ENCODE peak calls at places on chromosomes 1 and 21, in eight cellular contexts. One of them, this sample, is unnamed.

GRCh38 chr1:201603613-201604232 is 64.8 kb downstream of the NAV1 start:
- DNase-seq in bronchial epithelial cell: no peak
- DNase-seq in NCI-H1092 treated with DMSO at 0.1 percent for 48 hours: no peak
- DNase-seq in neural crest cell: no peak
- DNase-seq in amniotic epithelial cell: no peak
- DNase-seq in COR-L47: no peak
- DNase-seq in NCI-H1105 treated with DMSO at 0.1 percent for 48 hours: no peak
- DNase-seq in cortex of kidney: no peak
- DNase-seq in this sample: no peak

GRCh38 chr1:209388358-209388757 is 195.2 kb upstream of the CAMK1G start:
- DNase-seq in bronchial epithelial cell: peak; percentile 62
- DNase-seq in NCI-H1092 treated with DMSO at 0.1 percent for 48 hours: no peak
- DNase-seq in neural crest cell: no peak
- DNase-seq in amniotic epithelial cell: no peak
- DNase-seq in COR-L47: no peak
- DNase-seq in NCI-H1105 treated with DMSO at 0.1 percent for 48 hours: no peak
- DNase-seq in cortex of kidney: no peak
- DNase-seq in this sample: no peak

GRCh38 chr1:52111492-52111891 is 30.4 kb upstream of the ZFYVE9 start:
- DNase-seq in bronchial epithelial cell: no peak
- DNase-seq in NCI-H1092 treated with DMSO at 0.1 percent for 48 hours: no peak
- DNase-seq in neural crest cell: no peak
- DNase-seq in amniotic epithelial cell: no peak
- DNase-seq in COR-L47: no peak
- DNase-seq in NCI-H1105 treated with DMSO at 0.1 percent for 48 hours: no peak
- DNase-seq in cortex of kidney: no peak
- DNase-seq in this sample: no peak

GRCh38 chr1:208202333-208202987 is 41.7 kb downstream of the PLXNA2 start:
- DNase-seq in bronchial epithelial cell: no peak
- DNase-seq in NCI-H1092 treated with DMSO at 0.1 percent for 48 hours: peak; percentile 80
- DNase-seq in neural crest cell: no peak
- DNase-seq in amniotic epithelial cell: no peak
- DNase-seq in COR-L47: peak; percentile 22
- DNase-seq in NCI-H1105 treated with DMSO at 0.1 percent for 48 hours: peak; percentile 73
- DNase-seq in cortex of kidney: no peak
- DNase-seq in this sample: no peak

GRCh38 chr1:226549937-226550670 is 1.5 kb downstream of the STUM start:
- DNase-seq in bronchial epithelial cell: peak; percentile 50
- DNase-seq in NCI-H1092 treated with DMSO at 0.1 percent for 48 hours: peak; percentile 78
- DNase-seq in neural crest cell: peak; percentile 5
- DNase-seq in amniotic epithelial cell: no peak
- DNase-seq in COR-L47: peak; percentile 41
- DNase-seq in NCI-H1105 treated with DMSO at 0.1 percent for 48 hours: peak; percentile 53
- DNase-seq in cortex of kidney: no peak
- DNase-seq in this sample: no peak

GRCh38 chr1:190667914-190668313 is 190.2 kb upstream of the BRINP3 start:
- DNase-seq in bronchial epithelial cell: no peak
- DNase-seq in NCI-H1092 treated with DMSO at 0.1 percent for 48 hours: no peak
- DNase-seq in neural crest cell: no peak
- DNase-seq in amniotic epithelial cell: no peak
- DNase-seq in COR-L47: no peak
- DNase-seq in NCI-H1105 treated with DMSO at 0.1 percent for 48 hours: no peak
- DNase-seq in cortex of kidney: no peak
- DNase-seq in this sample: no peak

GRCh38 chr1:2468540-2468939 is 7.5 kb upstream of the PLCH2 start:
- DNase-seq in bronchial epithelial cell: no peak
- DNase-seq in NCI-H1092 treated with DMSO at 0.1 percent for 48 hours: no peak
- DNase-seq in neural crest cell: no peak
- DNase-seq in amniotic epithelial cell: no peak
- DNase-seq in COR-L47: no peak
- DNase-seq in NCI-H1105 treated with DMSO at 0.1 percent for 48 hours: no peak
- DNase-seq in cortex of kidney: no peak
- DNase-seq in this sample: no peak

GRCh38 chr1:115168026-115168425 is 78.7 kb upstream of the TSPAN2 start:
- DNase-seq in bronchial epithelial cell: peak; percentile 89
- DNase-seq in NCI-H1092 treated with DMSO at 0.1 percent for 48 hours: no peak
- DNase-seq in neural crest cell: no peak
- DNase-seq in amniotic epithelial cell: no peak
- DNase-seq in COR-L47: no peak
- DNase-seq in NCI-H1105 treated with DMSO at 0.1 percent for 48 hours: no peak
- DNase-seq in cortex of kidney: no peak
- DNase-seq in this sample: no peak

GRCh38 chr1:156492591-156493080 is 7.9 kb downstream of the MEF2D start:
- DNase-seq in bronchial epithelial cell: no peak
- DNase-seq in NCI-H1092 treated with DMSO at 0.1 percent for 48 hours: no peak
- DNase-seq in neural crest cell: no peak
- DNase-seq in amniotic epithelial cell: no peak
- DNase-seq in COR-L47: no peak
- DNase-seq in NCI-H1105 treated with DMSO at 0.1 percent for 48 hours: no peak
- DNase-seq in cortex of kidney: no peak
- DNase-seq in this sample: no peak

GRCh38 chr1:18714404-18715175 is 83.9 kb downstream of the PAX7 start:
- DNase-seq in bronchial epithelial cell: no peak
- DNase-seq in NCI-H1092 treated with DMSO at 0.1 percent for 48 hours: no peak
- DNase-seq in neural crest cell: no peak
- DNase-seq in amniotic epithelial cell: no peak
- DNase-seq in COR-L47: no peak
- DNase-seq in NCI-H1105 treated with DMSO at 0.1 percent for 48 hours: no peak
- DNase-seq in cortex of kidney: no peak
- DNase-seq in this sample: no peak

GRCh38 chr21:41593784-41594138 is 85.8 kb upstream of the TMPRSS2 start:
- DNase-seq in bronchial epithelial cell: no peak
- DNase-seq in NCI-H1092 treated with DMSO at 0.1 percent for 48 hours: no peak
- DNase-seq in neural crest cell: no peak
- DNase-seq in amniotic epithelial cell: no peak
- DNase-seq in COR-L47: no peak
- DNase-seq in NCI-H1105 treated with DMSO at 0.1 percent for 48 hours: no peak
- DNase-seq in cortex of kidney: no peak
- DNase-seq in this sample: no peak

GRCh38 chr1:177045156-177045555 is 119.4 kb downstream of the ASTN1 start:
- DNase-seq in bronchial epithelial cell: no peak
- DNase-seq in NCI-H1092 treated with DMSO at 0.1 percent for 48 hours: no peak
- DNase-seq in neural crest cell: no peak
- DNase-seq in amniotic epithelial cell: no peak
- DNase-seq in COR-L47: no peak
- DNase-seq in NCI-H1105 treated with DMSO at 0.1 percent for 48 hours: no peak
- DNase-seq in cortex of kidney: no peak
- DNase-seq in this sample: no peak

GRCh38 chr1:2594641-2595131 is 8.1 kb downstream of the PRXL2B start:
- DNase-seq in bronchial epithelial cell: no peak
- DNase-seq in NCI-H1092 treated with DMSO at 0.1 percent for 48 hours: no peak
- DNase-seq in neural crest cell: no peak
- DNase-seq in amniotic epithelial cell: no peak
- DNase-seq in COR-L47: no peak
- DNase-seq in NCI-H1105 treated with DMSO at 0.1 percent for 48 hours: no peak
- DNase-seq in cortex of kidney: no peak
- DNase-seq in this sample: no peak

GRCh38 chr1:203146537-203146936 is 19.0 kb downstream of the ADORA1 start:
- DNase-seq in bronchial epithelial cell: no peak
- DNase-seq in NCI-H1092 treated with DMSO at 0.1 percent for 48 hours: no peak
- DNase-seq in neural crest cell: no peak
- DNase-seq in amniotic epithelial cell: no peak
- DNase-seq in COR-L47: no peak
- DNase-seq in NCI-H1105 treated with DMSO at 0.1 percent for 48 hours: no peak
- DNase-seq in cortex of kidney: no peak
- DNase-seq in this sample: no peak

GRCh38 chr21:40625991-40626390 is 221.0 kb downstream of the DSCAM start:
- DNase-seq in bronchial epithelial cell: no peak
- DNase-seq in NCI-H1092 treated with DMSO at 0.1 percent for 48 hours: no peak
- DNase-seq in neural crest cell: no peak
- DNase-seq in amniotic epithelial cell: no peak
- DNase-seq in COR-L47: no peak
- DNase-seq in NCI-H1105 treated with DMSO at 0.1 percent for 48 hours: no peak
- DNase-seq in cortex of kidney: no peak
- DNase-seq in this sample: no peak

GRCh38 chr1:26848947-26849774 is 13.8 kb upstream of the SFN start:
- DNase-seq in bronchial epithelial cell: peak; percentile 99
- DNase-seq in NCI-H1092 treated with DMSO at 0.1 percent for 48 hours: no peak
- DNase-seq in neural crest cell: no peak
- DNase-seq in amniotic epithelial cell: peak; percentile 88
- DNase-seq in COR-L47: no peak
- DNase-seq in NCI-H1105 treated with DMSO at 0.1 percent for 48 hours: no peak
- DNase-seq in cortex of kidney: no peak
- DNase-seq in this sample: no peak

GRCh38 chr1:23422955-23423354 is 1.6 kb downstream of the TCEA3 start:
- DNase-seq in bronchial epithelial cell: no peak
- DNase-seq in NCI-H1092 treated with DMSO at 0.1 percent for 48 hours: no peak
- DNase-seq in neural crest cell: no peak
- DNase-seq in amniotic epithelial cell: peak; percentile 39
- DNase-seq in COR-L47: no peak
- DNase-seq in NCI-H1105 treated with DMSO at 0.1 percent for 48 hours: no peak
- DNase-seq in cortex of kidney: no peak
- DNase-seq in this sample: no peak

GRCh38 chr1:243343970-243344749 is 88.3 kb downstream of the SDCCAG8 start:
- DNase-seq in bronchial epithelial cell: peak; percentile 45
- DNase-seq in NCI-H1092 treated with DMSO at 0.1 percent for 48 hours: peak; percentile 72
- DNase-seq in neural crest cell: no peak
- DNase-seq in amniotic epithelial cell: peak; percentile 42
- DNase-seq in COR-L47: peak; percentile 72
- DNase-seq in NCI-H1105 treated with DMSO at 0.1 percent for 48 hours: peak; percentile 59
- DNase-seq in cortex of kidney: no peak
- DNase-seq in this sample: peak; percentile 75

GRCh38 chr1:184296466-184297243 is 90.2 kb upstream of the C1orf21 start:
- DNase-seq in bronchial epithelial cell: peak; percentile 11
- DNase-seq in NCI-H1092 treated with DMSO at 0.1 percent for 48 hours: peak; percentile 52
- DNase-seq in neural crest cell: no peak
- DNase-seq in amniotic epithelial cell: peak; percentile 89
- DNase-seq in COR-L47: no peak
- DNase-seq in NCI-H1105 treated with DMSO at 0.1 percent for 48 hours: no peak
- DNase-seq in cortex of kidney: no peak
- DNase-seq in this sample: no peak

GRCh38 chr1:219699870-219700269 is 87.0 kb upstream of the ZC3H11B start:
- DNase-seq in bronchial epithelial cell: peak; percentile 73
- DNase-seq in NCI-H1092 treated with DMSO at 0.1 percent for 48 hours: no peak
- DNase-seq in neural crest cell: no peak
- DNase-seq in amniotic epithelial cell: peak; percentile 100
- DNase-seq in COR-L47: no peak
- DNase-seq in NCI-H1105 treated with DMSO at 0.1 percent for 48 hours: no peak
- DNase-seq in cortex of kidney: no peak
- DNase-seq in this sample: no peak

GRCh38 chr1:24900486-24900849 is 29.6 kb downstream of the RUNX3 start:
- DNase-seq in bronchial epithelial cell: no peak
- DNase-seq in NCI-H1092 treated with DMSO at 0.1 percent for 48 hours: no peak
- DNase-seq in neural crest cell: no peak
- DNase-seq in amniotic epithelial cell: no peak
- DNase-seq in COR-L47: no peak
- DNase-seq in NCI-H1105 treated with DMSO at 0.1 percent for 48 hours: no peak
- DNase-seq in cortex of kidney: no peak
- DNase-seq in this sample: no peak

GRCh38 chr1:64072089-64072835 is 131.2 kb upstream of the UBE2U start:
- DNase-seq in bronchial epithelial cell: peak; percentile 50
- DNase-seq in NCI-H1092 treated with DMSO at 0.1 percent for 48 hours: peak; percentile 3
- DNase-seq in neural crest cell: no peak
- DNase-seq in amniotic epithelial cell: peak; percentile 88
- DNase-seq in COR-L47: peak; percentile 32
- DNase-seq in NCI-H1105 treated with DMSO at 0.1 percent for 48 hours: no peak
- DNase-seq in cortex of kidney: no peak
- DNase-seq in this sample: no peak

This sample was measured in SHP77.